ENCODE peak calls at places on chromosomes 1 and 21, in seven cellular contexts. M is dorsolateral prefrontal cortex; N is cardiac muscle cell; V is uterus; I is foreskin fibroblast; Z is tibial artery; P is CD8-positive, alpha-beta memory T cell. F is an unnamed sample.

GRCh38 chr1:31038360-31038759 is 27.2 kb downstream of the PUM1 start:
- DNase-seq in M (no peak), N (peak), V (no peak), I (peak), Z (no peak), P (no peak), F (no peak)

GRCh38 chr1:201332616-201333335 is 44.7 kb downstream of the TNNT2 start:
- DNase-seq in M (no peak), N (no peak), V (no peak), I (no peak), Z (no peak), P (no peak), F (no peak)

GRCh38 chr1:62435231-62436038 is 1.4 kb upstream of the USP1 start:
- DNase-seq in M (no peak), N (no peak), V (peak), I (no peak), Z (peak), P (no peak), F (no peak)

GRCh38 chr1:109240158-109241152 is 8.9 kb upstream of the CELSR2 start:
- DNase-seq in M (peak), N (peak), V (peak), I (peak), Z (no peak), P (no peak), F (no peak)

GRCh38 chr1:28512058-28512611 is 6.3 kb downstream of the RCC1 start:
- DNase-seq in M (no peak), N (peak), V (no peak), I (peak), Z (no peak), P (no peak), F (peak)

GRCh38 chr21:33339135-33339534 is 14.4 kb downstream of the IFNAR1 start:
- DNase-seq in M (no peak), N (no peak), V (no peak), I (no peak), Z (no peak), P (no peak), F (no peak)

GRCh38 chr1:7930547-7931445 is 9.8 kb downstream of the TNFRSF9 start:
- DNase-seq in M (no peak), N (no peak), V (no peak), I (no peak), Z (no peak), P (no peak), F (no peak)

GRCh38 chr1:36486436-36487335 is 4.0 kb upstream of the CSF3R start:
- DNase-seq in M (no peak), N (peak), V (no peak), I (no peak), Z (peak), P (no peak), F (no peak)

GRCh38 chr21:45596704-45597318 is 46.7 kb upstream of the PCBP3 start:
- DNase-seq in M (no peak), N (peak), V (peak), I (peak), Z (peak), P (peak), F (peak)

GRCh38 chr1:89523597-89524368 is 846 bp upstream of the LRRC8B start:
- DNase-seq in M (no peak), N (peak), V (peak), I (peak), Z (no peak), P (peak), F (no peak)

GRCh38 chr1:112298558-112298957 is 97.5 kb upstream of the CTTNBP2NL start:
- DNase-seq in M (no peak), N (peak), V (no peak), I (peak), Z (no peak), P (peak), F (peak)

GRCh38 chr1:48680411-48681035 is 96.2 kb downstream of the BEND5 start:
- DNase-seq in M (no peak), N (no peak), V (no peak), I (no peak), Z (no peak), P (no peak), F (no peak)

DNA sequence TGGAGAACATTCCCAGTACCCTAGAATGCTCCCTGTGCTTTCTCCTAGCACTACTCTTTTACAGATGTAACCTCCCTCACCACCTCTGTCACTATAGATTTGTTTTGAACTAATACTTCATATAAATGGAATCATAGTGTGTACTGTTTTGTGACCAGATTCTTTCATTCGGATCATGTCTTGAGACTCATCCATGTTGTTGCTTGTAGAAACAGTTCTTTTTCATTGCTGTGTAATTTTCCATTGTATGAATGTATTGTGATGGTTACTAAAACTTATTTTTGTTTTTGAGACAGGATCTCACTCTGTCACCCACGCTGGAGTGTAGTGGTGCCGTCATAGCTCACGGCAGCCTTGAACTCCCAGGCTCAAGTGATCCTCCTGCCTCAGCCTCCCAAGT is 2.7 kb downstream of the MAST2 start:
- DNase-seq in M (no peak), N (no peak), V (no peak), I (no peak), Z (no peak), P (no peak), F (no peak)
- H3K4me3 ChIP-seq in M (no peak), N (no peak), V (no peak), I (no peak), Z (no peak), P (no peak), F (no peak)

GRCh38 chr1:181503130-181503810 is 20.0 kb downstream of the CACNA1E start:
- DNase-seq in M (no peak), N (no peak), V (peak), I (no peak), Z (no peak), P (no peak), F (no peak)

GRCh38 chr1:181506563-181507353 is 23.4 kb downstream of the CACNA1E start:
- DNase-seq in M (no peak), N (no peak), V (no peak), I (no peak), Z (no peak), P (no peak), F (no peak)

GRCh38 chr1:181501612-181502011 is 18.3 kb downstream of the CACNA1E start:
- DNase-seq in M (no peak), N (no peak), V (no peak), I (no peak), Z (no peak), P (no peak), F (no peak)

GRCh38 chr1:181508486-181509165 is 25.3 kb downstream of the CACNA1E start:
- DNase-seq in M (no peak), N (no peak), V (no peak), I (no peak), Z (no peak), P (no peak), F (no peak)

GRCh38 chr1:181504294-181505115 is 21.2 kb downstream of the CACNA1E start:
- DNase-seq in M (no peak), N (peak), V (no peak), I (no peak), Z (no peak), P (no peak), F (no peak)
- H3K4me3 ChIP-seq in M (no peak), N (no peak), V (no peak), I (no peak), Z (no peak), P (no peak), F (no peak)

DNA sequence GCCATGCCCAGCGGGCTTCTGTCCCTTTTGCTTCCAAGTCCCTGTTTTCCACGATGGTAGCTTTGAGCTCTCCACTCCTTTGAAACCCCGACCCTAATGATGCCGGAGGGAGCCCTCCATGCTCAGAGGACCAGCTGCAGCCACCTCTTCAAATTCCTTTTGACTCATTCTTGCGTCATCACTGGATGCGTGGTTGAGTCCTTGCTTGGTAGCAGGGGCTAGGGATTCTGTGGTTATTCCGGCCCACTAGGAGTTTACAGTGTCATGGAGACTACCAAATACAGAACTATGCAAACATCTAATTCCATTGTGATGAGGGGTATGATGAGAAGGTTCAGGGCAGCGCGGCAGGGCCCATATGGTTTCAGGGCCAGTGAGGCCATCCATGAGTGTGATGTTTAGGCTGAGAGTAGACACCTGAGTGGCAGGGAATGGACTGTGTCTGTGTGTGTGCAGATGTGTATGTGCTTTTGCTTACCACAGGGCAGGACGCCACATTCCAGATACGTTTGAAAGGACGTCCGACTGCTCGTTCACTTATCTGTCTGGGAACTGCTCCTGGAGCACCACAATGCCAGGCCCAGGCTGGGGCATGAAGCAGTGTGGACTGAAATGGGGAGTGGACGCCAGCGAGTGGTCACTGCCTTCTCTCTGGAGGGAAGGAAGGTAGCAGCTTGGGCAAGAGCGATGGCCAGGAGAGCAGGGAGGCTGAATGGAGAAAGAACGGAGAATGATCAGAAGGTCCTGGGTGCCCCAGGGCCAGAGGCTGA is 30.4 kb upstream of the ZBTB21 start:
- DNase-seq in M (no peak), N (peak), V (peak), I (peak), Z (no peak), P (no peak), F (peak)
- H3K4me3 ChIP-seq in M (no peak), N (no peak), V (no peak), I (no peak), Z (no peak), P (no peak), F (no peak)

GRCh38 chr21:41948404-41948895 is 5.4 kb downstream of the C2CD2 start:
- DNase-seq in M (no peak), N (no peak), V (no peak), I (no peak), Z (no peak), P (no peak), F (peak)
- H3K4me3 ChIP-seq in M (no peak), N (no peak), V (no peak), I (no peak), Z (peak), P (no peak), F (no peak)

GRCh38 chr21:26167593-26167992 is 3.0 kb downstream of the APP start:
- DNase-seq in M (no peak), N (no peak), V (no peak), I (no peak), Z (no peak), P (no peak), F (no peak)
- H3K4me3 ChIP-seq in M (peak), N (peak), V (no peak), I (no peak), Z (no peak), P (no peak), F (no peak)

DNA sequence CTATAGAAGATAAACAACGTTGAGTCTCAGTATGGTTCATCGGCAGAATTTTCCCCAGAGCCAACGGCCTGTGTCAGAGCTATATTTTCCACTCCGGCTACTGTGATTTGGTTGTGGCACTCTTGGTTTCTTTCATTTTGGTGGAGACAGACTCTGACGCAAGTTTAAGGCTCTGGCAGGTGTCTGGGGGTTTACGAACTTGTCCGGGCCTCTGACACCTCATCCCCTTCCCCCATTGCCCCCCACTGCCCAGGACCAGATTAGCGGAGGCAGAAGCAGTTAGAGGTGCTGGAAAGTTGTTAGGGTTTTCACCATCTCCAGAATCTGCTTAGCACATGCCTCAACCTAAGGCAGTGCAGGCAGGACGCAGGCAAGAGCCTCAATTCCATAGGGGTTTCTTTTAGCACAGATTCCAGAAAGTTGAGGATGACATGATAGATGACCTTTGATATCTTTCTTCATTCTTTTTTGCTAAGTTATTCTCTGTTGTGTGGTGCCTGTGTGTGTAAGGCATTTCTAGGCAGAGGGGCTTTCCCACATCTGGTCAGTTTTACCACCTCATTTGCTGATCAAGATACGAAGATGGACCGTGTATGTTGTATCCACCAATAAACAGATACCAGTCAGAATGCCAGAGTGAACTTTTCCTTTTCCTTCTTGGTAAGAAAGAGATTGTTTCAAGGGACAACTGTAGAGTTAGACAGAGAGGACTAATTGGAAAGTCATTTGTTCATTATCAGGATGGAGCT is 18.4 kb upstream of the IL10 start:
- DNase-seq in M (no peak), N (no peak), V (no peak), I (no peak), Z (no peak), P (no peak), F (no peak)
- H3K4me3 ChIP-seq in M (no peak), N (no peak), V (no peak), I (no peak), Z (no peak), P (no peak), F (no peak)

F was measured in SJSA1.